ENCODE peak calls at places on chromosomes 6 and 20, in six cellular contexts. E is breast epithelium, G is endodermal cell, P is prostate gland, B is neuronal stem cell, Y is cardiac muscle cell. K is an unnamed sample.
A peak's percentile ranks its signal among the peaks of the same experiment; 100 is the strongest.

GRCh38 chr6:112148103-112148502 is 60.7 kb downstream of the FAM229B start:
- DNase-seq in E (no peak), G (no peak), P (no peak), B (no peak), Y (no peak), K (no peak)

GRCh38 chr20:53224851-53225250 is 252.7 kb downstream of the TSHZ2 start:
- DNase-seq in E (no peak), G (no peak), P (no peak), B (no peak), Y (no peak), K (no peak)

GRCh38 chr20:20517296-20517695 is 149.4 kb downstream of the INSM1 start:
- DNase-seq in E (no peak), G (no peak), P (no peak), B (no peak), Y (no peak), K (no peak)

GRCh38 chr6:160010067-160010466 is 41.2 kb downstream of the IGF2R start:
- DNase-seq in E (no peak), G (no peak), P (no peak), B (no peak), Y (no peak), K (no peak)

GRCh38 chr6:41302638-41303037 is 16.2 kb upstream of the TREM1 start:
- DNase-seq in E (no peak), G (no peak), P (no peak), B (no peak), Y (no peak), K (no peak)

GRCh38 chr20:20276806-20277530 is 90.9 kb upstream of the INSM1 start:
- DNase-seq in E (no peak), G (no peak), P (no peak), B (no peak), Y (no peak), K (no peak)

GRCh38 chr20:58495623-58496428 is 19.4 kb downstream of the APCDD1L start:
- DNase-seq in E (no peak), G (no peak), P (no peak), B (no peak), Y (no peak), K (no peak)

GRCh38 chr6:22108199-22108598 is 188.6 kb downstream of the PRL start:
- DNase-seq in E (no peak), G (no peak), P (no peak), B (no peak), Y (no peak), K (no peak)

GRCh38 chr20:53642196-53643030 is 48.8 kb upstream of the ZNF217 start:
- DNase-seq in E (no peak), G (peak; percentile 59), P (peak; percentile 53), B (no peak), Y (peak; percentile 54), K (peak; percentile 84)

GRCh38 chr6:129853996-129854711 is 7.0 kb downstream of the TMEM244 start:
- DNase-seq in E (no peak), G (no peak), P (no peak), B (no peak), Y (no peak), K (no peak)

GRCh38 chr20:35344354-35344837 is 52.2 kb upstream of the FAM83C start:
- DNase-seq in E (peak; percentile 57), G (no peak), P (peak; percentile 31), B (no peak), Y (no peak), K (no peak)

GRCh38 chr6:88490865-88491264 is 324.7 kb upstream of the CNR1 start:
- DNase-seq in E (no peak), G (no peak), P (no peak), B (no peak), Y (no peak), K (no peak)

GRCh38 chr6:158008894-158009891 is 27.5 kb downstream of the SYNJ2 start:
- DNase-seq in E (peak; percentile 78), G (no peak), P (peak; percentile 63), B (no peak), Y (no peak), K (no peak)

GRCh38 chr6:147156799-147157382 is 47.3 kb upstream of the STXBP5 start:
- DNase-seq in E (no peak), G (no peak), P (no peak), B (no peak), Y (no peak), K (no peak)

GRCh38 chr6:107305391-107305790 is 154.0 kb downstream of the PDSS2 start:
- DNase-seq in E (no peak), G (no peak), P (no peak), B (no peak), Y (no peak), K (no peak)

GRCh38 chr6:12606616-12607015 is 110.0 kb upstream of the PHACTR1 start:
- DNase-seq in E (no peak), G (no peak), P (no peak), B (no peak), Y (no peak), K (no peak)

GRCh38 chr6:162151050-162151658 is 576.4 kb downstream of the PRKN start:
- DNase-seq in E (no peak), G (no peak), P (no peak), B (no peak), Y (no peak), K (no peak)

GRCh38 chr6:155248021-155249001 is 15.5 kb upstream of the CLDN20 start:
- DNase-seq in E (no peak), G (peak; percentile 82), P (peak; percentile 59), B (peak; percentile 23), Y (peak; percentile 43), K (peak; percentile 50)

GRCh38 chr6:54267798-54268197 is 40.4 kb upstream of the TINAG start:
- DNase-seq in E (no peak), G (peak; percentile 62), P (peak; percentile 32), B (no peak), Y (peak; percentile 73), K (peak; percentile 58)

GRCh38 chr20:62858059-62858458 is 3.6 kb downstream of the TCFL5 start:
- DNase-seq in E (no peak), G (no peak), P (no peak), B (no peak), Y (no peak), K (no peak)

GRCh38 chr20:51958636-51959542 is 156.6 kb upstream of the SALL4 start:
- DNase-seq in E (no peak), G (no peak), P (no peak), B (no peak), Y (no peak), K (peak; percentile 64)

GRCh38 chr6:65671922-65672321 is 35.1 kb downstream of the EYS start:
- DNase-seq in E (no peak), G (no peak), P (no peak), B (no peak), Y (no peak), K (no peak)

GRCh38 chr20:46625875-46626373 is 25.3 kb downstream of the SLC13A3 start:
- DNase-seq in E (no peak), G (no peak), P (no peak), B (no peak), Y (no peak), K (no peak)

GRCh38 chr20:64077094-64077493 is 2.2 kb downstream of the RGS19 start:
- DNase-seq in E (no peak), G (no peak), P (no peak), B (no peak), Y (no peak), K (no peak)

GRCh38 chr20:64077876-64078551 is 1.3 kb downstream of the RGS19 start:
- DNase-seq in E (no peak), G (peak; percentile 68), P (no peak), B (no peak), Y (no peak), K (no peak)

GRCh38 chr20:64076061-64076997 is 3.0 kb downstream of the RGS19 start:
- DNase-seq in E (no peak), G (no peak), P (no peak), B (no peak), Y (no peak), K (no peak)

GRCh38 chr20:64078934-64079272 is 415 bp downstream of the RGS19 start:
- DNase-seq in E (no peak), G (no peak), P (no peak), B (no peak), Y (no peak), K (no peak)

DNA sequence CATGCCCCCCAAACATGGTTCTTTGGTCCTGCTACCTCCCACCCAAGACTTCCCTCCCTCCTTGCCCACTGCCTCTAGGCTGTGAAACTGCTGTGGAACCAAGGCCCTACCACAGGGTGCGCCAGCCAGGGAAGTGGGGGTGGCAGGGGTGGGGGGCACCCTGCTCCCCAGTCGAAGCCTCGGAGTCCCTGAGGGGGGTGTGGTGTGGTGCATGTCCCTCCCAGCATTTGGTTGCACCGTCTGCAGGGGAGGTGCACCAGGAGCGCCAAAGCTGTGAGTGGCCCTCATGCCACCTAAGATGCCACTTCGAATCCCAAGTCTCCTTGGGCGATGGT is 1.8 kb downstream of the RGS19 start:
- DNase-seq in E (no peak), G (no peak), P (no peak), B (no peak), Y (no peak), K (no peak)
- H3K4me3 ChIP-seq in E (peak overlapping the region; percentile 72), G (no peak overlapping the region), P (no peak overlapping the region), B (no peak overlapping the region), Y (no peak overlapping the region), K (no peak overlapping the region)

GRCh38 chr6:15368873-15369272 is 123.0 kb downstream of the JARID2 start:
- DNase-seq in E (no peak), G (no peak), P (no peak), B (no peak), Y (no peak), K (no peak)

GRCh38 chr6:15370730-15371129 is 124.9 kb downstream of the JARID2 start:
- DNase-seq in E (no peak), G (no peak), P (no peak), B (no peak), Y (no peak), K (no peak)

GRCh38 chr6:15372932-15373331 is 127.1 kb downstream of the JARID2 start:
- DNase-seq in E (no peak), G (no peak), P (no peak), B (no peak), Y (no peak), K (no peak)

GRCh38 chr6:15369838-15370237 is 124.0 kb downstream of the JARID2 start:
- DNase-seq in E (no peak), G (no peak), P (no peak), B (no peak), Y (no peak), K (no peak)

GRCh38 chr6:15371151-15371550 is 125.3 kb downstream of the JARID2 start:
- DNase-seq in E (no peak), G (no peak), P (no peak), B (no peak), Y (no peak), K (no peak)
- H3K4me1 ChIP-seq in E (no peaks in the 10 kb centered on the region), G (peaks cover 2% of the 10 kb centered on the region), P (no peaks in the 10 kb centered on the region), B (peaks cover 11% of the 10 kb centered on the region), Y (peaks cover 17% of the 10 kb centered on the region), K (peaks cover under 1% of the 10 kb centered on the region)

GRCh38 chr6:57104350-57104749 is 14.4 kb downstream of the ZNF451 start:
- DNase-seq in E (no peak), G (no peak), P (no peak), B (no peak), Y (no peak), K (no peak)
- H3K36me3 ChIP-seq in E (peaks cover 14% of the 10 kb centered on the region), G (peaks cover 75% of the 10 kb centered on the region), P (peaks cover 5% of the 10 kb centered on the region), B (peaks cover 26% of the 10 kb centered on the region), Y (peaks cover 49% of the 10 kb centered on the region), K (peaks cover 62% of the 10 kb centered on the region)

GRCh38 chr6:142087950-142088857 is 44.5 kb upstream of the GJE1 start:
- DNase-seq in E (no peak), G (peak; percentile 61), P (no peak), B (no peak), Y (no peak), K (no peak)

DNA sequence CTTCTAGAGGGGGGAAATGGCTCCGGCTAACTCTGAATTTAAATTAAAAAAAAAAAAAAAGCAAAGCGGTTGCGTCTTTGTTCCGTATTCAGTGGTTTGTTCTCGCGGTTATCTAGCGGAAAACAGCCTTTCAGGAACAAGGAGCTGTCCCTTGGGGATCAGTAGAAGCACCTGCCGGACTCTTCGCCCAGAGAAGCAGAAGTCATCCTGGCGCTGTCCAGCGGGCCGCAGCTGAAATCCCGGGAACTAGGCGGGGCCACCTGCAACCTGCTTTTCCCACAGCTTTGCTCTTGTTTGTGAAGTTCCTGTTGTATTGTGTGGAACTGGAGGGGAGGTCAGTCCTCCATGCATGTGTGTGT is 43.9 kb upstream of the GJE1 start:
- DNase-seq in E (no peak), G (peak; percentile 93), P (no peak), B (no peak), Y (peak; percentile 83), K (peak; percentile 41)
- H3K4me3 ChIP-seq in E (no peak overlapping the region), G (peak overlapping the region; percentile 69), P (no peak overlapping the region), B (no peak overlapping the region), Y (peak overlapping the region; percentile 17), K (no peak overlapping the region)